ENCODE peak calls at places on chromosomes 16 and 17, in nine cellular contexts. R is SW480; P is activated naive CD8-positive, alpha-beta T cell treated with anti-CD3 and anti-CD28 coated beads, Interleukin-2, amount 50 U/mL, for 24 hours; O is fibroblast of villous mesenchyme; Y is neural progenitor cell; B is T-helper 9 cell; E is tibial artery; I is T-helper 2 cell; D is amygdala. Z is an unnamed sample.

GRCh38 chr17:2893422-2893914 is 97.2 kb downstream of the RAP1GAP2 start:
- DNase-seq in I (no peak), D (no peak), E (no peak), R (peak; percentile 59), Y (no peak), P (no peak), B (no peak), O (no peak), Z (no peak)

GRCh38 chr17:81842725-81843504 is 8.1 kb upstream of the PPP1R27 start:
- DNase-seq in I (no peak), E (no peak), P (no peak), O (peak; percentile 45), Y (no peak), B (no peak), D (no peak), R (no peak), Z (no peak)

GRCh38 chr17:74427048-74427762 is 4.7 kb upstream of the GPRC5C start:
- DNase-seq in D (no peak), R (peak; percentile 83), B (no peak), O (no peak), I (no peak), P (no peak), Y (peak; percentile 51), E (no peak), Z (no peak)

GRCh38 chr16:50464325-50465290 is 83.6 kb upstream of the NKD1 start:
- DNase-seq in B (no peak), P (no peak), E (no peak), I (no peak), Y (no peak), O (no peak), R (peak; percentile 34), D (no peak), Z (peak; percentile 79)

GRCh38 chr17:46085522-46085921 is 86.5 kb downstream of the STH start:
- DNase-seq in P (no peak), Y (no peak), B (no peak), D (no peak), E (no peak), I (no peak), R (no peak), O (no peak), Z (no peak)

GRCh38 chr17:4059656-4060055 is 83.2 kb downstream of the ZZEF1 start:
- DNase-seq in I (no peak), O (no peak), P (no peak), E (no peak), R (no peak), D (no peak), Y (no peak), B (no peak), Z (no peak)

GRCh38 chr16:28597692-28598261 is 927 bp upstream of the SULT1A2 start:
- DNase-seq in D (no peak), B (no peak), E (no peak), P (no peak), R (peak; percentile 34), Y (peak; percentile 50), O (no peak), I (no peak), Z (no peak)

GRCh38 chr17:7572588-7573323 is 6.7 kb upstream of the CD68 start:
- DNase-seq in P (peak; percentile 100), B (peak; percentile 99), R (peak; percentile 99), E (peak; percentile 100), Y (peak; percentile 99), D (peak; percentile 100), O (peak; percentile 100), I (peak; percentile 99), Z (peak; percentile 100)

GRCh38 chr17:75970011-75970523 is 8.9 kb downstream of the ACOX1 start:
- DNase-seq in Y (no peak), E (no peak), R (no peak), P (no peak), B (no peak), I (no peak), D (no peak), O (peak; percentile 48), Z (peak; percentile 58)